ENCODE peak calls at places on chromosome 7, in nine cellular contexts. P is sigmoid colon, I is transverse colon, Q is K562, V is H1, G is spleen, T is HCT116, N is GM12891, E is breast epithelium. B is an unnamed sample.

GRCh38 chr7:22854158-22855048 is 31.8 kb upstream of the TOMM7 start:
- DNase-seq in P (peak), I (peak), Q (peak), V (peak), G (peak), T (peak), N (peak), E (peak), B (peak)

GRCh38 chr7:50826371-50827172 is 43.9 kb upstream of the GRB10 start:
- DNase-seq in P (no peak), I (no peak), Q (peak), V (no peak), G (no peak), T (peak), N (no peak), E (no peak), B (no peak)

GRCh38 chr7:42407828-42408227 is 170.8 kb upstream of the GLI3 start:
- DNase-seq in P (no peak), I (no peak), Q (no peak), V (no peak), G (no peak), T (no peak), N (no peak), E (no peak), B (no peak)

GRCh38 chr7:68789597-68789996 is 808.7 kb upstream of the AUTS2 start:
- DNase-seq in P (no peak), I (no peak), Q (no peak), V (no peak), G (no peak), T (no peak), N (no peak), E (no peak), B (no peak)

GRCh38 chr7:48875300-48875916 is 48.9 kb upstream of the CDC14C start:
- DNase-seq in P (no peak), I (peak), Q (peak), V (peak), G (no peak), T (no peak), N (no peak), E (peak), B (no peak)

GRCh38 chr7:121485457-121486243 is 89.5 kb upstream of the FAM3C start:
- DNase-seq in P (peak), I (no peak), Q (no peak), V (no peak), G (no peak), T (no peak), N (no peak), E (peak), B (no peak)

GRCh38 chr7:96337519-96337918 is 15.6 kb upstream of the SLC25A13 start:
- DNase-seq in P (no peak), I (no peak), Q (no peak), V (no peak), G (no peak), T (no peak), N (no peak), E (no peak), B (no peak)

GRCh38 chr7:75813781-75814236 is at the start of gene CCL24:
- DNase-seq in P (no peak), I (no peak), Q (peak), V (no peak), G (no peak), T (no peak), N (no peak), E (no peak), B (no peak)

GRCh38 chr7:20797174-20798080 is 10.7 kb upstream of the SP8 start:
- DNase-seq in P (no peak), I (no peak), Q (peak), V (peak), G (no peak), T (no peak), N (no peak), E (no peak), B (no peak)

GRCh38 chr7:116464375-116464774 is 35.2 kb upstream of the CAV2 start:
- DNase-seq in P (no peak), I (no peak), Q (no peak), V (no peak), G (no peak), T (no peak), N (no peak), E (no peak), B (no peak)

GRCh38 chr7:104940023-104940710 is 73.8 kb upstream of the KMT2E start:
- DNase-seq in P (no peak), I (no peak), Q (no peak), V (peak), G (peak), T (no peak), N (no peak), E (no peak), B (no peak)

GRCh38 chr7:92973293-92973731 is 136.9 kb upstream of the CDK6 start:
- DNase-seq in P (no peak), I (no peak), Q (no peak), V (no peak), G (no peak), T (no peak), N (no peak), E (no peak), B (no peak)

DNA sequence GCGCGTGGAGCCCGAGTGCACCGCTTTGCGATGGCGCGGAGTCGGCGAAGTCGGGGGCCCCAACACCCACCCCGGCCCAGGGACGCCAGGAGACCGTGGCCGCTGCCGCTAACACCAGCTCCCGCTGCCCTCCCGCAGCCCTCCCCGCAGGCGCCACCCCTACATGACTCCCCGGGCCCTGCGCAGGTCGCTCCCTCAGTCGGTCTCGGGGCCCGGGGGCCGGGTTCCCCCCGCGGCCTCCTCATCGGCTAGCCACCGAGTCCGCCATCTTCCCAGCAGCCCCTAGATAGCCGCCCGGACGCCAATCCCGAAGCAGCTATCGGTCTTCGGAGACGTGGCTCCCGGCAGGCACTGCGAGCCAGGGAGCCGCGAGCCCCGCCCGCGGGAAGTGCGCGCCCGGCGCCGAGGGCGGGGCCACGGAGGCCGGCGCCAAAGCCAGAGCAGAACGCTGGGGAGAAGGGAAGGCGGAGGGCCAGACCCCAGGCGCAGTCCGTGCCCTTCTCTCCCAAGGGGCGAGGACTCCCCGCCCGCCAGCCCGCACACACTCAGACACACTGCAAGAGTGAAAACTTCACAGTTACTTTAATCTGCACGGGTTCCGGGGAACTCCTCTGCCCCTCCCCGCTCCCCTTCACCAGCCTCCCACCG is at the start of gene FASTK:
- DNase-seq in P (peak), I (peak), Q (peak), V (peak), G (peak), T (peak), N (peak), E (peak), B (peak)
- TF ChIP-seq POLR2A in P (no peak), I (peak), Q (peak), V (peak), G (no peak), T (peak), N (peak), E (peak), B (peak)

GRCh38 chr7:47470567-47471357 is 111.1 kb downstream of the TNS3 start:
- DNase-seq in P (no peak), I (peak), Q (no peak), V (peak), G (no peak), T (no peak), N (no peak), E (no peak), B (no peak)

GRCh38 chr7:47464266-47464665 is 117.6 kb downstream of the TNS3 start:
- DNase-seq in P (no peak), I (no peak), Q (no peak), V (no peak), G (no peak), T (no peak), N (no peak), E (no peak), B (no peak)

GRCh38 chr7:47465191-47465590 is 116.7 kb downstream of the TNS3 start:
- DNase-seq in P (no peak), I (no peak), Q (no peak), V (no peak), G (no peak), T (no peak), N (no peak), E (no peak), B (no peak)

GRCh38 chr7:47471358-47471703 is 110.6 kb downstream of the TNS3 start:
- DNase-seq in P (no peak), I (no peak), Q (no peak), V (no peak), G (no peak), T (no peak), N (no peak), E (no peak), B (no peak)

GRCh38 chr7:47466832-47467231 is 115.1 kb downstream of the TNS3 start:
- DNase-seq in P (no peak), I (peak), Q (no peak), V (no peak), G (no peak), T (no peak), N (no peak), E (no peak), B (no peak)
- TF ChIP-seq POLR2AphosphoS5 in P (no peak), I (no peak), Q (no peak), V (no peak), G (no peak), T (no peak), N (no peak), E (no peak), B (no peak)

DNA sequence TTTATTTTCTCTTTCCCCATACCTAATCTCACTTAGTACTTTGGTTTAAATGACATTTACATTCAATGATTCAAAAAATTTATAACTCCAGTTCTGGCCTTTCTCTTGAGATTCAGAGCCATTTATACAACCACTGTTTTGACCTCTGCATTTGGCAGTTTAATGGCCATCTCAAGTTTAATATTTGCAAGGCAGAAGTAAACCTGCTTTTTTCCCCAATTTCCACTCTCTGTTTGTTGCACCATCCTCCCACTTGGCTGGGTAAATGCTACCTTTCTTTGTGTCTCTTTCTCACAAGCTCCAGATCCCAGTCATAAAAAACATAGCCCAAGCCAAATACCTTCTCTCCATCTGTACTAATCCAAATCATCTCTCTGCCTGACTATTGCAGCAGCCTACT is 315.2 kb upstream of the MTPN start:
- DNase-seq in P (no peak), I (no peak), Q (no peak), V (no peak), G (no peak), T (no peak), N (no peak), E (no peak), B (no peak)
- TF ChIP-seq POLR2A in P (no peak), I (no peak), Q (no peak), V (no peak), G (no peak), T (no peak), N (no peak), E (no peak), B (no peak)

GRCh38 chr7:143410523-143411004 is 1.9 kb upstream of the EPHA1 start:
- DNase-seq in P (peak), I (no peak), Q (no peak), V (no peak), G (no peak), T (no peak), N (no peak), E (no peak), B (no peak)
- TF ChIP-seq POLR2AphosphoS5 in P (no peak), I (no peak), Q (no peak), V (no peak), G (no peak), T (no peak), N (no peak), E (no peak), B (no peak)

DNA sequence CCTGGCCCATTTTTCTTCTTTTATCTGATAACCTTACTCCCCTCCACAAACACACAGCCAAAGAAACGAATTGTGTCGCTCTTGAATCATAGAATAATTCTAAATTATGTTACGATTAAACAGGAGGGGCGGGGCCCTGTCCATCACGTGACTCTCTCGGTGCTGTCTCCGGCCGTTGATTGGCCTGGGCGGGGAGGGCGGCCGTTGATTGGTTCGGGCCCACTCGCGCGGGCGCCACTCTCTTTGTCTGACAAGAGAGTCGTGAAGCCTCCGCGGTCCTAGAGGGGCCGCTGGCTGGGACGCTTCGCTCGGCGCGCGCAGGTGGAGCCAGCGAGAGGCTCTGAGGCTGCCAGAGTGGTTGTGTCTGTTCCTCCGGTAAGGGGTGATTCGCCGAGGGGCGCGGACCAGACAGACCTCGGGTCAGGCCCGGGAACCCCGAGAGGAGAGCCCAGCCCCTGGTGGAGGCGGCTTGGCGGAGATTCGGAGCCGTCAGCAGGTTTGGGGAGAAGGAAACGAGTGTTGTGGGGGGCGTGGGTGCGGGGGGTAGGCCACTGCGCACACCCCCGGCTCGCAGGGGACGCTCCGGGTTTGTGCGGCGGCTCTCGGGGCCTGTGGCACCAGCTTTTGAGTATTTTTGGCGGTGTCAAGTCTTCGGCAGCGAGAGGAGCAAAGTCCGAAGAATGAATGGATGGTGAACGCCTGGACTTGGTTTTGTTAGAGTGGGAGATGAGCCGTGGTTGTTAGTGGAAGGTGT is at the start of gene ZNF789:
- DNase-seq in P (peak), I (peak), Q (peak), V (peak), G (peak), T (peak), N (peak), E (peak), B (peak)
- TF ChIP-seq POLR2A in P (peak), I (peak), Q (peak), V (peak), G (no peak), T (peak), N (peak), E (no peak), B (peak)

GRCh38 chr7:12220321-12221046 is 9.4 kb downstream of the TMEM106B start:
- DNase-seq in P (no peak), I (no peak), Q (no peak), V (no peak), G (no peak), T (no peak), N (no peak), E (no peak), B (no peak)
- TF ChIP-seq POLR2AphosphoS5 in P (no peak), I (no peak), Q (no peak), V (no peak), G (no peak), T (no peak), N (no peak), E (no peak), B (no peak)

B was measured in GM12892.